ENCODE peak calls at places on chromosome 12, in four cellular contexts. X is ascending aorta, B is fibroblast of lung, S is breast epithelium. C is an unnamed sample. For H3K27me3, the result is how much of the 10 kb centered on the place peaks cover.

GRCh38 chr12:120048258-120048657 is 59.2 kb downstream of the BICDL1 start:
- DNase-seq in B (no peak), X (no peak), S (no peak), C (no peak)

GRCh38 chr12:89108265-89108664 is 244.0 kb downstream of the DUSP6 start:
- DNase-seq in B (no peak), X (no peak), S (no peak), C (no peak)

GRCh38 chr12:5756443-5756842 is 188.6 kb downstream of the ANO2 start:
- DNase-seq in S (no peak), B (no peak), X (no peak), C (no peak)

GRCh38 chr12:124625867-124626675 is 58.7 kb upstream of the NCOR2 start:
- DNase-seq in S (peak), X (peak), B (peak), C (peak)

GRCh38 chr12:130344529-130344928 is 6.8 kb downstream of the PIWIL1 start:
- DNase-seq in X (no peak), S (no peak), B (no peak), C (no peak)

GRCh38 chr12:27802936-27803335 is 22.9 kb upstream of the MANSC4 start:
- DNase-seq in S (no peak), X (no peak), B (no peak), C (no peak)

GRCh38 chr12:63844391-63845341 is at the start of gene SRGAP1:
- DNase-seq in X (no peak), S (peak), B (peak), C (peak)

GRCh38 chr12:46150735-46151134 is 118.1 kb downstream of the SLC38A1 start:
- DNase-seq in B (no peak), X (no peak), S (no peak), C (no peak)

GRCh38 chr12:71551529-71551928 is 111.9 kb downstream of the LGR5 start:
- DNase-seq in S (no peak), X (no peak), B (peak), C (peak)

GRCh38 chr12:49057888-49058287 is 2.7 kb downstream of the KMT2D start:
- DNase-seq in B (no peak), S (no peak), X (no peak), C (peak)

GRCh38 chr12:14860490-14860889 is 17.2 kb upstream of the ART4 start:
- DNase-seq in S (no peak), B (no peak), X (no peak), C (no peak)

GRCh38 chr12:59004466-59004865 is 84.2 kb upstream of the LRIG3 start:
- DNase-seq in B (no peak), S (no peak), X (no peak), C (no peak)

GRCh38 chr12:124517260-124518050 is 50.0 kb downstream of the NCOR2 start:
- DNase-seq in X (peak), B (peak), S (peak), C (peak)

GRCh38 chr12:87383705-87384104 is 645.5 kb downstream of the C12orf50 start:
- DNase-seq in S (no peak), B (peak), X (no peak), C (peak)

GRCh38 chr12:63966603-63966975 is 122.1 kb downstream of the SRGAP1 start:
- DNase-seq in X (no peak), S (no peak), B (no peak), C (no peak)

GRCh38 chr12:39272934-39273770 is 169.8 kb downstream of the KIF21A start:
- DNase-seq in B (peak), S (no peak), X (no peak), C (peak)

GRCh38 chr12:65867428-65867827 is 43.1 kb downstream of the HMGA2 start:
- DNase-seq in B (peak), S (no peak), X (no peak), C (peak)

GRCh38 chr12:44286336-44286735 is 450.5 kb downstream of the TMEM117 start:
- DNase-seq in X (no peak), S (no peak), B (peak), C (peak)

GRCh38 chr12:126784328-126784921 is 1482.5 kb upstream of the TMEM132C start:
- DNase-seq in X (no peak), S (no peak), B (peak), C (peak)

GRCh38 chr12:100820314-100820713 is 25.7 kb downstream of the ANO4 start:
- DNase-seq in S (no peak), B (peak), X (no peak), C (no peak)

GRCh38 chr12:89161553-89161952 is 190.7 kb downstream of the DUSP6 start:
- DNase-seq in S (no peak), X (no peak), B (no peak), C (peak)

GRCh38 chr12:102021540-102022246 is 40.1 kb downstream of the WASHC3 start:
- DNase-seq in X (no peak), B (no peak), S (no peak), C (no peak)

GRCh38 chr12:108514468-108514972 is 557 bp upstream of the FICD start:
- DNase-seq in X (no peak), S (no peak), B (no peak), C (no peak)
- H3K4me3 ChIP-seq in X (peak), S (peak), B (peak), C (peak)

GRCh38 chr12:108571604-108572165 is 9.3 kb downstream of the ISCU start:
- DNase-seq in B (no peak), S (no peak), X (no peak), C (no peak)

GRCh38 chr12:108573310-108573709 is 10.9 kb downstream of the ISCU start:
- DNase-seq in X (no peak), B (no peak), S (no peak), C (peak)

GRCh38 chr12:108568653-108569154 is 6.3 kb downstream of the ISCU start:
- DNase-seq in S (no peak), B (no peak), X (no peak), C (no peak)

GRCh38 chr12:108572166-108572790 is 9.9 kb downstream of the ISCU start:
- DNase-seq in X (no peak), B (peak), S (no peak), C (no peak)

DNA sequence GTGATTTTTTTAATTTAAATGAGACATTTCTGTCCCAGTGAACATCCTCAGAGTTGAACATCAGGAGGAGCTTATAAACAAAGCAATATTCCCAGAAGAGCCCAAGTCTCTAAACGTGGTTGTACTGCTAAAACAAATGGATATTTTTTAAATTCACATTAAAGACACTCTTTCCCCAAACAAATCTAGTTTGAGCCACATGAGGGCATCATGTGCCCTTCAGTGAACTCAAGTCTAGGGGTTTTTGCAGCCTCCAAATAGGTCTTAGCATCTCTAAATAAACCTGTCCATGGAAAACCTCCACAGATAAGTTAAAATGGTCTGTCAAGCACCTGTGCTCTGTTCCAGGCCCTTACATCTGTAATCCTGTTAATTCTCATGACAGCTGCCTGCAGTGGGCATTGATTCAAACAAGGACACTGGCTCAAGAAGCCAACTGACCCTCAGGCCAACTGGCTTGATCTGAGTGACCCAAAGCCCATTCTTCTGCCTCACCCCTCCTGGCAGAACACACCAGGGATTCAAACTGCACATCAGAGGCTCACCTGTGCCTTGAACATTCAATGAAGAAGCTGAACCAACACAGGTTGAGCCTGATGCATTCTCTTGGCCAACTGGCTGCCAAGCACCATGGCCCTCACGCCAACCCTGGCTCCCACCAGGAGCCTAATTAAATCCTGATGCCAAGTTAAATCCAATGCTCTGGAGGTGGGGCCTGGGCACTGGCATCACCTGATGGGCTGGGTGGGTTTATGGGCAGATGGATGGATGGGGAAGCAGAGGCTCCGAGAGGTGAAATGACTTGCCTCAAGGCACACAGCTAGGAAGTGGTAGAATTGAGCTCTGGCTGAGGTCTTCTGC is 8.6 kb downstream of the ISCU start:
- DNase-seq in X (no peak), B (no peak), S (no peak), C (peak)
- TF ChIP-seq CTCF in X (no peak), B (peak), S (no peak), C (no peak)

GRCh38 chr12:13422291-13422690 is 225.8 kb downstream of the EMP1 start:
- DNase-seq in B (no peak), X (no peak), S (no peak), C (peak)

GRCh38 chr12:13417516-13417915 is 221.0 kb downstream of the EMP1 start:
- DNase-seq in X (no peak), S (no peak), B (no peak), C (no peak)
- H3K27me3 ChIP-seq in X (under half), S (under half), B (under half), C (under half)

GRCh38 chr12:92601680-92602079 is 101.1 kb upstream of the PLEKHG7 start:
- DNase-seq in B (no peak), X (no peak), S (no peak), C (no peak)
- H3K4me3 ChIP-seq in B (no peak), X (no peak), S (no peak), C (no peak)

DNA sequence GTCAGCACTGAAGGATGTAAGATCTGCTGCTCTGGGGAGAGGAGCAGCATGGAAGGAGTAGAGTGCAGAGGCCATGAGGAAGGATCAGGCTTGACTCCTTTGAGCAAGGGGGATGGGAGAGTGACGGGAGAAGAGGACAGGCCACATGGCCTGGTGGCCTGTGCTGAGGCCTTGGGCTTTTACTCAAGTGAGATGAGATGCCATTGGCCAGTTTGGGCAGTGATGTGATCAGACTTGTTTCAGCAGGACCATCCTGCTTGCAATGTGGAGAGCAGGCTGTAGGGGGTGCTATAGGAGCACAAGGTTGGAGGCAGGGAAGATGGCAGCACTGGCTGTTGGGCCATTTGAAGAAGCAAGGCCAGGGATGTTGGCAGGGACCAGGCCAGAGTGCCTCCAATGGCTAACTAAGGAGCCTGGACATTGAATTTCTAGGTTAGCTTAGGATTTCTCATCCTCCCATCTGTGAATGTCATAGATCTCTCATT is 23.6 kb downstream of the FGF23 start:
- DNase-seq in S (no peak), X (no peak), B (peak), C (peak)
- TF ChIP-seq CTCF in S (no peak), X (no peak), B (peak), C (peak)